ENCODE peak calls at places on chromosome 9, in nine cellular contexts. D is RWPE1; R is COR-L47; Q is activated T-cell treated with anti-CD3 and anti-CD28 coated beads for 48 hours; M is stimulated activated CD4-positive, alpha-beta T cell treated with anti-CD3 and anti-CD28 coated beads, Interleukin-1b, Interleukin-23, amount 100 ng/mL, for 48 hours; V is effector memory CD4-positive, alpha-beta T cell; T is fibroblast of lung; K is iPS-NIHi11; E is stomach. Z is an unnamed sample.

GRCh38 chr9:4936277-4936676 is 48.8 kb upstream of the JAK2 start:
- DNase-seq in D (no peak), R (no peak), Q (no peak), M (no peak), V (no peak), T (no peak), K (no peak), E (no peak), Z (no peak)

GRCh38 chr9:112505607-112506006 is 19.0 kb downstream of the KIAA1958 start:
- DNase-seq in D (no peak), R (no peak), Q (no peak), M (no peak), V (no peak), T (no peak), K (no peak), E (no peak), Z (no peak)

GRCh38 chr9:98529841-98530240 is 178.9 kb downstream of the GABBR2 start:
- DNase-seq in D (no peak), R (no peak), Q (no peak), M (no peak), V (no peak), T (no peak), K (no peak), E (no peak), Z (no peak)

GRCh38 chr9:129398901-129399300 is 220.8 kb upstream of the IER5L start:
- DNase-seq in D (no peak), R (no peak), Q (no peak), M (no peak), V (no peak), T (no peak), K (no peak), E (no peak), Z (no peak)

GRCh38 chr9:38018964-38019602 is 49.9 kb downstream of the SHB start:
- DNase-seq in D (no peak), R (no peak), Q (no peak), M (no peak), V (no peak), T (peak; percentile 78), K (no peak), E (peak; percentile 73), Z (no peak)

GRCh38 chr9:89274838-89275237 is 36.2 kb upstream of the CKS2 start:
- DNase-seq in D (no peak), R (no peak), Q (peak; percentile 14), M (peak; percentile 62), V (no peak), T (peak; percentile 95), K (no peak), E (no peak), Z (no peak)

GRCh38 chr9:22079873-22080341 is 70.8 kb upstream of the CDKN2B start:
- DNase-seq in D (no peak), R (no peak), Q (peak; percentile 35), M (peak; percentile 74), V (no peak), T (peak; percentile 73), K (no peak), E (no peak), Z (peak; percentile 43)

GRCh38 chr9:34607331-34607730 is 4.6 kb downstream of the RPP25L start:
- DNase-seq in D (no peak), R (no peak), Q (no peak), M (no peak), V (no peak), T (no peak), K (no peak), E (no peak), Z (no peak)

GRCh38 chr9:3525088-3525835 is 539 bp downstream of the RFX3 start:
- DNase-seq in D (no peak), R (no peak), Q (no peak), M (no peak), V (no peak), T (no peak), K (peak; percentile 39), E (no peak), Z (no peak)

GRCh38 chr9:89007568-89007967 is 16.3 kb downstream of the S1PR3 start:
- DNase-seq in D (no peak), R (no peak), Q (no peak), M (no peak), V (no peak), T (no peak), K (no peak), E (no peak), Z (no peak)

GRCh38 chr9:131854334-131854733 is 114.5 kb upstream of the RAPGEF1 start:
- DNase-seq in D (no peak), R (no peak), Q (no peak), M (no peak), V (no peak), T (no peak), K (no peak), E (no peak), Z (no peak)

GRCh38 chr9:38251461-38251860 is 141.0 kb upstream of the ALDH1B1 start:
- DNase-seq in D (no peak), R (no peak), Q (no peak), M (no peak), V (no peak), T (no peak), K (no peak), E (no peak), Z (no peak)

GRCh38 chr9:81789751-81790150 is 100.4 kb upstream of the TLE1 start:
- DNase-seq in D (no peak), R (no peak), Q (no peak), M (no peak), V (no peak), T (no peak), K (no peak), E (no peak), Z (no peak)